ENCODE peak calls at places on chromosome 21, in ten cellular contexts. G, X, Z, F, N, Q, P, M, E and U are unnamed samples.

GRCh38 chr21:38917045-38917774 is 111.5 kb downstream of the ETS2 start:
- DNase-seq in G (no peak), X (no peak), Z (no peak), F (no peak), N (no peak), Q (peak), P (no peak), M (no peak), E (peak), U (no peak)

GRCh38 chr21:34129971-34130597 is 56.7 kb downstream of the MRPS6 start:
- DNase-seq in G (no peak), X (peak), Z (no peak), F (peak), N (no peak), Q (peak), P (no peak), M (no peak), E (peak), U (peak)

GRCh38 chr21:42695324-42696025 is 42.1 kb downstream of the PDE9A start:
- DNase-seq in G (no peak), X (peak), Z (peak), F (peak), N (peak), Q (no peak), P (no peak), M (peak), E (peak), U (peak)

GRCh38 chr21:44535963-44536362 is 4.0 kb downstream of the KRTAP10-1 start:
- DNase-seq in G (no peak), X (no peak), Z (peak), F (no peak), N (no peak), Q (no peak), P (no peak), M (no peak), E (peak), U (no peak)

GRCh38 chr21:41369105-41369914 is 7.5 kb downstream of the MX2 start:
- DNase-seq in G (no peak), X (no peak), Z (peak), F (peak), N (no peak), Q (peak), P (peak), M (no peak), E (peak), U (no peak)

GRCh38 chr21:34544032-34544496 is 32.1 kb upstream of the KCNE1 start:
- DNase-seq in G (no peak), X (peak), Z (peak), F (peak), N (no peak), Q (peak), P (peak), M (peak), E (peak), U (peak)

GRCh38 chr21:45905196-45905595 is 76.4 kb upstream of the COL6A1 start:
- DNase-seq in G (no peak), X (no peak), Z (no peak), F (no peak), N (no peak), Q (no peak), P (no peak), M (no peak), E (no peak), U (no peak)

GRCh38 chr21:23543334-23543733 is 2063.9 kb downstream of the MRPL39 start:
- DNase-seq in G (no peak), X (no peak), Z (no peak), F (no peak), N (no peak), Q (no peak), P (no peak), M (no peak), E (no peak), U (peak)

GRCh38 chr21:44293551-44294231 is 6.2 kb upstream of the PFKL start:
- DNase-seq in G (no peak), X (no peak), Z (no peak), F (no peak), N (no peak), Q (no peak), P (no peak), M (no peak), E (no peak), U (no peak)

GRCh38 chr21:44946254-44947041 is 6.6 kb downstream of the SLX9 start:
- DNase-seq in G (no peak), X (no peak), Z (peak), F (no peak), N (no peak), Q (no peak), P (no peak), M (no peak), E (no peak), U (no peak)

GRCh38 chr21:41675574-41675973 is 91.3 kb downstream of the RIPK4 start:
- DNase-seq in G (no peak), X (no peak), Z (peak), F (no peak), N (no peak), Q (no peak), P (no peak), M (no peak), E (no peak), U (no peak)

GRCh38 chr21:36104306-36105300 is 30.3 kb upstream of the CBR3 start:
- DNase-seq in G (no peak), X (peak), Z (no peak), F (peak), N (no peak), Q (no peak), P (peak), M (no peak), E (peak), U (peak)

GRCh38 chr21:44551290-44552015 is at the start of gene KRTAP10-2:
- DNase-seq in G (no peak), X (no peak), Z (peak), F (no peak), N (no peak), Q (no peak), P (no peak), M (no peak), E (peak), U (no peak)

GRCh38 chr21:25791321-25791720 is 56.5 kb downstream of the GABPA start:
- DNase-seq in G (no peak), X (no peak), Z (no peak), F (no peak), N (no peak), Q (no peak), P (no peak), M (peak), E (no peak), U (no peak)

GRCh38 chr21:30146558-30147282 is 19.9 kb downstream of the CLDN17 start:
- DNase-seq in G (no peak), X (no peak), Z (no peak), F (no peak), N (no peak), Q (no peak), P (no peak), M (no peak), E (no peak), U (no peak)